ENCODE peak calls at places on chromosomes 16 and 17, in nine cellular contexts. One of them, this sample, is unnamed. For H3K36me3, the result is how much of the 10 kb centered on the place peaks cover.

GRCh38 chr17:76678330-76678729 is 32.4 kb downstream of the MXRA7 start:
- DNase-seq in GM23338: no peak
- DNase-seq in neural progenitor cell: no peak
- DNase-seq in heart left ventricle: no peak
- DNase-seq in esophagus squamous epithelium: no peak
- DNase-seq in BJ: no peak
- DNase-seq in Panc1: no peak
- DNase-seq in lung: no peak
- DNase-seq in astrocyte: no peak
- DNase-seq in this sample: no peak

GRCh38 chr17:15893333-15894024 is 51.5 kb upstream of the ADORA2B start:
- DNase-seq in lung: no peak
- DNase-seq in neural progenitor cell: no peak
- DNase-seq in Panc1: no peak
- DNase-seq in esophagus squamous epithelium: no peak
- DNase-seq in BJ: no peak
- DNase-seq in GM23338: no peak
- DNase-seq in heart left ventricle: no peak
- DNase-seq in astrocyte: peak
- DNase-seq in this sample: peak

GRCh38 chr17:53150101-53150698 is 672.5 kb upstream of the KIF2B start:
- DNase-seq in neural progenitor cell: peak
- DNase-seq in GM23338: peak
- DNase-seq in heart left ventricle: no peak
- DNase-seq in BJ: no peak
- DNase-seq in Panc1: no peak
- DNase-seq in astrocyte: no peak
- DNase-seq in esophagus squamous epithelium: no peak
- DNase-seq in lung: no peak
- DNase-seq in this sample: peak

GRCh38 chr17:27459433-27459832 is 3.2 kb downstream of the KSR1 start:
- DNase-seq in neural progenitor cell: no peak
- DNase-seq in heart left ventricle: no peak
- DNase-seq in lung: no peak
- DNase-seq in Panc1: no peak
- DNase-seq in esophagus squamous epithelium: no peak
- DNase-seq in astrocyte: no peak
- DNase-seq in BJ: no peak
- DNase-seq in GM23338: no peak
- DNase-seq in this sample: no peak

GRCh38 chr17:517181-517580 is 164.6 kb upstream of the RPH3AL start:
- DNase-seq in BJ: no peak
- DNase-seq in GM23338: no peak
- DNase-seq in astrocyte: no peak
- DNase-seq in neural progenitor cell: no peak
- DNase-seq in lung: no peak
- DNase-seq in Panc1: no peak
- DNase-seq in esophagus squamous epithelium: no peak
- DNase-seq in heart left ventricle: no peak
- DNase-seq in this sample: no peak

GRCh38 chr17:76268015-76268749 is 3.0 kb downstream of the UBALD2 start:
- DNase-seq in lung: peak
- DNase-seq in BJ: no peak
- DNase-seq in neural progenitor cell: no peak
- DNase-seq in heart left ventricle: peak
- DNase-seq in esophagus squamous epithelium: no peak
- DNase-seq in astrocyte: peak
- DNase-seq in GM23338: peak
- DNase-seq in Panc1: no peak
- DNase-seq in this sample: peak

GRCh38 chr17:17355426-17355825 is 52.3 kb downstream of the NT5M start:
- DNase-seq in esophagus squamous epithelium: no peak
- DNase-seq in Panc1: no peak
- DNase-seq in heart left ventricle: no peak
- DNase-seq in neural progenitor cell: no peak
- DNase-seq in GM23338: no peak
- DNase-seq in astrocyte: no peak
- DNase-seq in lung: no peak
- DNase-seq in BJ: no peak
- DNase-seq in this sample: no peak

GRCh38 chr17:37708616-37709212 is 36.1 kb downstream of the HNF1B start:
- DNase-seq in BJ: no peak
- DNase-seq in neural progenitor cell: no peak
- DNase-seq in astrocyte: peak
- DNase-seq in GM23338: no peak
- DNase-seq in esophagus squamous epithelium: no peak
- DNase-seq in heart left ventricle: no peak
- DNase-seq in lung: no peak
- DNase-seq in Panc1: no peak
- DNase-seq in this sample: peak

GRCh38 chr16:50496990-50497389 is 51.2 kb upstream of the NKD1 start:
- DNase-seq in lung: peak
- DNase-seq in Panc1: no peak
- DNase-seq in astrocyte: no peak
- DNase-seq in GM23338: no peak
- DNase-seq in neural progenitor cell: no peak
- DNase-seq in heart left ventricle: no peak
- DNase-seq in esophagus squamous epithelium: no peak
- DNase-seq in BJ: no peak
- DNase-seq in this sample: peak

GRCh38 chr17:20966869-20967268 is 75.9 kb downstream of the USP22 start:
- DNase-seq in lung: peak
- DNase-seq in BJ: no peak
- DNase-seq in Panc1: no peak
- DNase-seq in astrocyte: no peak
- DNase-seq in neural progenitor cell: no peak
- DNase-seq in esophagus squamous epithelium: no peak
- DNase-seq in GM23338: no peak
- DNase-seq in heart left ventricle: no peak
- DNase-seq in this sample: no peak

GRCh38 chr17:30323262-30323894 is 10.5 kb downstream of the TMIGD1 start:
- DNase-seq in Panc1: no peak
- DNase-seq in BJ: no peak
- DNase-seq in esophagus squamous epithelium: no peak
- DNase-seq in GM23338: no peak
- DNase-seq in neural progenitor cell: no peak
- DNase-seq in astrocyte: no peak
- DNase-seq in heart left ventricle: no peak
- DNase-seq in lung: no peak
- DNase-seq in this sample: no peak

GRCh38 chr16:81779540-81780320 is 639 bp downstream of the PLCG2 start:
- DNase-seq in lung: peak
- DNase-seq in Panc1: no peak
- DNase-seq in GM23338: peak
- DNase-seq in BJ: no peak
- DNase-seq in esophagus squamous epithelium: no peak
- DNase-seq in astrocyte: no peak
- DNase-seq in neural progenitor cell: peak
- DNase-seq in heart left ventricle: peak
- DNase-seq in this sample: no peak

GRCh38 chr17:29263916-29264315 is 17.3 kb downstream of the CRYBA1 start:
- DNase-seq in heart left ventricle: no peak
- DNase-seq in esophagus squamous epithelium: no peak
- DNase-seq in neural progenitor cell: no peak
- DNase-seq in Panc1: no peak
- DNase-seq in BJ: no peak
- DNase-seq in lung: no peak
- DNase-seq in GM23338: no peak
- DNase-seq in astrocyte: no peak
- DNase-seq in this sample: no peak

GRCh38 chr17:74354123-74354522 is 7.5 kb downstream of the BTBD17 start:
- DNase-seq in lung: no peak
- DNase-seq in esophagus squamous epithelium: no peak
- DNase-seq in Panc1: peak
- DNase-seq in heart left ventricle: peak
- DNase-seq in BJ: no peak
- DNase-seq in GM23338: peak
- DNase-seq in astrocyte: no peak
- DNase-seq in neural progenitor cell: peak
- DNase-seq in this sample: peak

GRCh38 chr17:82552580-82552979 is 33.0 kb downstream of the FOXK2 start:
- DNase-seq in esophagus squamous epithelium: no peak
- DNase-seq in GM23338: no peak
- DNase-seq in Panc1: no peak
- DNase-seq in astrocyte: no peak
- DNase-seq in heart left ventricle: no peak
- DNase-seq in neural progenitor cell: no peak
- DNase-seq in BJ: no peak
- DNase-seq in lung: no peak
- DNase-seq in this sample: no peak

GRCh38 chr16:74865922-74866598 is 91.4 kb upstream of the FA2H start:
- DNase-seq in neural progenitor cell: peak
- DNase-seq in Panc1: no peak
- DNase-seq in BJ: no peak
- DNase-seq in astrocyte: peak
- DNase-seq in GM23338: peak
- DNase-seq in heart left ventricle: no peak
- DNase-seq in esophagus squamous epithelium: no peak
- DNase-seq in lung: no peak
- DNase-seq in this sample: no peak

GRCh38 chr17:80942360-80943345 is 49.0 kb upstream of the CHMP6 start:
- DNase-seq in neural progenitor cell: no peak
- DNase-seq in esophagus squamous epithelium: peak
- DNase-seq in Panc1: no peak
- DNase-seq in BJ: peak
- DNase-seq in GM23338: no peak
- DNase-seq in astrocyte: peak
- DNase-seq in lung: peak
- DNase-seq in heart left ventricle: peak
- DNase-seq in this sample: peak

GRCh38 chr17:1181769-1182137 is 2.0 kb upstream of the ABR start:
- DNase-seq in heart left ventricle: no peak
- DNase-seq in lung: no peak
- DNase-seq in astrocyte: no peak
- DNase-seq in BJ: no peak
- DNase-seq in Panc1: no peak
- DNase-seq in neural progenitor cell: no peak
- DNase-seq in esophagus squamous epithelium: no peak
- DNase-seq in GM23338: no peak
- DNase-seq in this sample: peak

GRCh38 chr17:82966415-82966814 is 113.0 kb upstream of the METRNL start:
- DNase-seq in GM23338: no peak
- DNase-seq in astrocyte: no peak
- DNase-seq in neural progenitor cell: no peak
- DNase-seq in Panc1: no peak
- DNase-seq in lung: no peak
- DNase-seq in esophagus squamous epithelium: no peak
- DNase-seq in heart left ventricle: no peak
- DNase-seq in BJ: no peak
- DNase-seq in this sample: no peak

GRCh38 chr16:66578596-66579531 is at the start of gene CMTM2:
- DNase-seq in GM23338: peak
- DNase-seq in esophagus squamous epithelium: no peak
- DNase-seq in lung: no peak
- DNase-seq in BJ: no peak
- DNase-seq in heart left ventricle: no peak
- DNase-seq in astrocyte: no peak
- DNase-seq in Panc1: no peak
- DNase-seq in neural progenitor cell: no peak
- DNase-seq in this sample: no peak

GRCh38 chr16:75288596-75289120 is 37.2 kb upstream of the BCAR1 start:
- DNase-seq in Panc1: no peak
- DNase-seq in neural progenitor cell: no peak
- DNase-seq in esophagus squamous epithelium: no peak
- DNase-seq in BJ: no peak
- DNase-seq in lung: no peak
- DNase-seq in GM23338: no peak
- DNase-seq in heart left ventricle: peak
- DNase-seq in astrocyte: no peak
- DNase-seq in this sample: no peak

GRCh38 chr16:88701541-88702363 is 4.5 kb downstream of the RNF166 start:
- DNase-seq in GM23338: no peak
- DNase-seq in heart left ventricle: no peak
- DNase-seq in astrocyte: no peak
- DNase-seq in lung: no peak
- DNase-seq in Panc1: no peak
- DNase-seq in esophagus squamous epithelium: no peak
- DNase-seq in neural progenitor cell: no peak
- DNase-seq in BJ: no peak
- DNase-seq in this sample: no peak
- H3K4me3 ChIP-seq in GM23338: no peak
- H3K4me3 ChIP-seq in heart left ventricle: peak
- H3K4me3 ChIP-seq in astrocyte: no peak
- H3K4me3 ChIP-seq in lung: no peak
- H3K4me3 ChIP-seq in Panc1: no peak
- H3K4me3 ChIP-seq in esophagus squamous epithelium: peak
- H3K4me3 ChIP-seq in neural progenitor cell: no peak
- H3K4me3 ChIP-seq in BJ: no peak
- H3K4me3 ChIP-seq in this sample: no peak

DNA sequence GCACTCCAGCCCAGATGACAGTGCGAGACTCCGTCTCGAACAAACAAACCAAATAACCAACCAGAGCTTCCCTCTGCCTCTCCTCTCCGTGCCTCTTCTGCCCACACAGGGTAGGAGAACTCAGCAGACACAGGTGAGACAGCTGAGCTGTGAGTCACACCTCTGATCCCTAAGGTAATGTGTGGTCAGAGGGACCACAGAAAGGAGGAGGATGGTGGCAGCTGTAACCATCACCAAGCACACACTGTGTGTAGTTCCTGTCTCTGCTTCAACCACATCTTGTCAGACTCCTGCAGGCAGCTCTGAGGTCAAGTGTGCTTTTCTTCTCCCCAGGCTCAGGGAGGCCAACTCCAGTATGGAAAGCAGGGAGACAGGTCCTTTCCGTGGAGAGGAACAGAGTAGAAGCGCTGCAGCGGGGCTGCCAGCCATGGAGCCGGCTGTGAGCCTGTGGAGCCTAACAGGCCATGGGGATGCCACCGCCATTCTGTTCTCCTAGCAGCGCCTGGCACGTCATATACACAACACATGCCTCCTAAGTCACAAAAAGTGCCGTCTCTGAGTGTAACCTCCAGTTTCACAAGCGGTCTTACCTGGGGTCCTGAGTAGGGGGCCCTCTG is 7.1 kb downstream of the NUDT16L1 start:
- DNase-seq in esophagus squamous epithelium: no peak
- DNase-seq in heart left ventricle: no peak
- DNase-seq in Panc1: no peak
- DNase-seq in astrocyte: no peak
- DNase-seq in lung: no peak
- DNase-seq in GM23338: no peak
- DNase-seq in neural progenitor cell: no peak
- DNase-seq in BJ: no peak
- DNase-seq in this sample: peak
- H3K36me3 ChIP-seq in esophagus squamous epithelium: half or more
- H3K36me3 ChIP-seq in heart left ventricle: half or more
- H3K36me3 ChIP-seq in Panc1: under half
- H3K36me3 ChIP-seq in astrocyte: under half
- H3K36me3 ChIP-seq in lung: half or more
- H3K36me3 ChIP-seq in GM23338: under half
- H3K36me3 ChIP-seq in neural progenitor cell: under half
- H3K36me3 ChIP-seq in BJ: half or more
- H3K36me3 ChIP-seq in this sample: under half

GRCh38 chr17:8109669-8110455 is 8.5 kb downstream of the ALOXE3 start:
- DNase-seq in lung: no peak
- DNase-seq in BJ: no peak
- DNase-seq in esophagus squamous epithelium: no peak
- DNase-seq in heart left ventricle: peak
- DNase-seq in GM23338: peak
- DNase-seq in neural progenitor cell: peak
- DNase-seq in Panc1: no peak
- DNase-seq in astrocyte: no peak
- DNase-seq in this sample: peak
- TF ChIP-seq CTCF in lung: peak
- TF ChIP-seq CTCF in BJ: peak
- TF ChIP-seq CTCF in esophagus squamous epithelium: peak
- TF ChIP-seq CTCF in heart left ventricle: peak
- TF ChIP-seq CTCF in GM23338: peak
- TF ChIP-seq CTCF in neural progenitor cell: peak
- TF ChIP-seq CTCF in Panc1: peak
- TF ChIP-seq CTCF in astrocyte: peak
- TF ChIP-seq CTCF in this sample: peak

GRCh38 chr16:73735018-73735417 is 561.6 kb upstream of the PSMD7 start:
- DNase-seq in neural progenitor cell: no peak
- DNase-seq in esophagus squamous epithelium: no peak
- DNase-seq in lung: no peak
- DNase-seq in Panc1: peak
- DNase-seq in BJ: peak
- DNase-seq in astrocyte: peak
- DNase-seq in heart left ventricle: no peak
- DNase-seq in GM23338: no peak
- DNase-seq in this sample: peak
- H3K4me3 ChIP-seq in neural progenitor cell: no peak
- H3K4me3 ChIP-seq in esophagus squamous epithelium: no peak
- H3K4me3 ChIP-seq in lung: no peak
- H3K4me3 ChIP-seq in Panc1: no peak
- H3K4me3 ChIP-seq in BJ: no peak
- H3K4me3 ChIP-seq in astrocyte: no peak
- H3K4me3 ChIP-seq in heart left ventricle: no peak
- H3K4me3 ChIP-seq in GM23338: no peak
- H3K4me3 ChIP-seq in this sample: no peak

This sample was measured in bronchial epithelial cell.